ENCODE peak calls at places on chromosomes 16 and 17, in seven cellular contexts. J is cardiac muscle cell, M is HFFc6, L is AG04450, G is uterus, Y is tibial artery, C is stomach. K is an unnamed sample.

GRCh38 chr16:51143166-51143565 is 7.9 kb downstream of the SALL1 start:
- DNase-seq in J (no peak), M (no peak), L (no peak), G (no peak), Y (no peak), C (no peak), K (no peak)

GRCh38 chr17:77125432-77125901 is 15.3 kb upstream of the SEC14L1 start:
- DNase-seq in J (peak; percentile 75), M (peak; percentile 92), L (peak; percentile 71), G (no peak), Y (no peak), C (no peak), K (no peak)

GRCh38 chr16:21001262-21001661 is 100.7 kb downstream of the LYRM1 start:
- DNase-seq in J (peak; percentile 26), M (peak; percentile 2), L (no peak), G (no peak), Y (no peak), C (no peak), K (peak; percentile 27)

GRCh38 chr16:3266873-3267537 is 10.6 kb upstream of the MEFV start:
- DNase-seq in J (peak; percentile 72), M (peak; percentile 55), L (no peak), G (no peak), Y (no peak), C (no peak), K (no peak)

GRCh38 chr16:81521141-81521626 is 76.6 kb downstream of the CMIP start:
- DNase-seq in J (no peak), M (no peak), L (no peak), G (no peak), Y (peak; percentile 62), C (peak; percentile 44), K (peak; percentile 75)

GRCh38 chr17:19304751-19305150 is 57.8 kb downstream of the B9D1 start:
- DNase-seq in J (no peak), M (no peak), L (no peak), G (no peak), Y (no peak), C (no peak), K (no peak)

GRCh38 chr17:32588982-32589381 is 102.2 kb downstream of the CDK5R1 start:
- DNase-seq in J (no peak), M (no peak), L (no peak), G (no peak), Y (no peak), C (no peak), K (no peak)

GRCh38 chr17:78548725-78549124 is 28.5 kb downstream of the DNAH17 start:
- DNase-seq in J (no peak), M (no peak), L (no peak), G (no peak), Y (no peak), C (no peak), K (no peak)

GRCh38 chr17:67180275-67180674 is 64.7 kb downstream of the HELZ start:
- DNase-seq in J (no peak), M (no peak), L (no peak), G (no peak), Y (no peak), C (no peak), K (no peak)

GRCh38 chr16:89586853-89587252 is 11.3 kb downstream of the CPNE7 start:
- DNase-seq in J (peak; percentile 67), M (no peak), L (no peak), G (no peak), Y (no peak), C (peak; percentile 57), K (no peak)

GRCh38 chr16:2828876-2829430 is 1.1 kb upstream of the ZG16B start:
- DNase-seq in J (no peak), M (no peak), L (no peak), G (no peak), Y (no peak), C (no peak), K (no peak)

GRCh38 chr16:117381-118365 is 20.8 kb downstream of the NPRL3 start:
- DNase-seq in J (peak; percentile 58), M (peak; percentile 14), L (no peak), G (no peak), Y (no peak), C (peak; percentile 73), K (peak; percentile 74)
- TF ChIP-seq CTCF in J (peak; percentile 73), M (peak; percentile 92), L (peak; percentile 73), G (peak; percentile 25), Y (peak; percentile 51), C (peak; percentile 40), K (peak; percentile 34)

DNA sequence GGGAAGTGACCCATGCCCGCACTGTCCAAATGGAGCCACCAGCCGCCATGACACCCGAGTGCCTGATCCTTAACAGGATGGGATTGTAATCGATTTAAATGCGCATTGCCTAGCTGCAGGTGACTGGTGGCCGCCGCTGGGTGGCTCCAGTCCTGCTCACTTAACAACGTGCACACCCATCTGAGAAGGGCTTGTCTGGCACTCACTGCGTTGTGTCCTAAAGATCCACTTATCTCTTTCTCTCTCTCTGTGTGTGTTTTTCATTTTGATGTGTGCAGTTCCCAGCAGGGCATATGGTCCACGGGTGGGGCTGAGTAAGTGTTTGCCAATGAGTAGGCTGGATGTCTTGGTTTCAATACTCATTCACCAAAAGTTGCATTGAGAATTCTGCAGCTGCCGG is 80.6 kb downstream of the IRF8 start:
- DNase-seq in J (no peak), M (no peak), L (no peak), G (no peak), Y (no peak), C (no peak), K (no peak)
- TF ChIP-seq CTCF in J (no peak), M (peak; percentile 27), L (no peak), G (no peak), Y (no peak), C (no peak), K (no peak)

GRCh38 chr16:58654456-58655214 is 25.0 kb upstream of the CNOT1 start:
- DNase-seq in J (no peak), M (no peak), L (no peak), G (no peak), Y (no peak), C (no peak), K (no peak)
- TF ChIP-seq CTCF in J (no peak), M (no peak), L (no peak), G (no peak), Y (no peak), C (no peak), K (no peak)

GRCh38 chr17:1024076-1024475 is 27.1 kb downstream of the TIMM22 start:
- DNase-seq in J (no peak), M (no peak), L (no peak), G (no peak), Y (no peak), C (no peak), K (no peak)
- TF ChIP-seq CTCF in J (no peak), M (no peak), L (no peak), G (no peak), Y (no peak), C (no peak), K (no peak)

GRCh38 chr16:67278773-67279295 is 498 bp upstream of the PLEKHG4 start:
- DNase-seq in J (no peak), M (no peak), L (no peak), G (peak; percentile 41), Y (no peak), C (no peak), K (peak; percentile 80)
- TF ChIP-seq CTCF in J (peak; percentile 28), M (no peak), L (peak; percentile 35), G (no peak), Y (no peak), C (no peak), K (peak; percentile 31)

GRCh38 chr17:72561266-72561665 is 440.4 kb downstream of the SOX9 start:
- DNase-seq in J (no peak), M (no peak), L (no peak), G (no peak), Y (no peak), C (no peak), K (no peak)

GRCh38 chr17:72560303-72561247 is 439.8 kb downstream of the SOX9 start:
- DNase-seq in J (peak; percentile 66), M (peak; percentile 21), L (no peak), G (no peak), Y (no peak), C (peak; percentile 93), K (peak; percentile 89)

GRCh38 chr17:72561680-72562079 is 440.9 kb downstream of the SOX9 start:
- DNase-seq in J (no peak), M (no peak), L (no peak), G (no peak), Y (no peak), C (no peak), K (no peak)

GRCh38 chr17:72556944-72557826 is 436.4 kb downstream of the SOX9 start:
- DNase-seq in J (peak; percentile 71), M (peak; percentile 44), L (no peak), G (peak; percentile 20), Y (no peak), C (peak; percentile 79), K (peak; percentile 86)

GRCh38 chr17:72558971-72559476 is 438.2 kb downstream of the SOX9 start:
- DNase-seq in J (no peak), M (no peak), L (no peak), G (no peak), Y (no peak), C (no peak), K (no peak)
- TF ChIP-seq CTCF in J (no peak), M (no peak), L (no peak), G (no peak), Y (no peak), C (no peak), K (no peak)